ENCODE peak calls at places on chromosomes 1 and 21, in ten cellular contexts. V is glomerular endothelial cell; Q is NCI-H2029 treated with DMSO at 0.1 percent for 48 hours; U is activated T-helper 1 cell treated with anti-CD3 and anti-CD28 coated beads, Interleukin-12 subunit alpha, Interleukin-12 subunit beta, Interleukin-2, Interleukin-4 antibody, amounts not matched to agents 30 ng/mL and 10 ng/mL and 1 ng/mL, durations not matched to agents 14 hours and 24 hours and 36 hours; D is NCI-H1417; S is activated CD4-positive, alpha-beta memory T cell treated with anti-CD3 and anti-CD28 coated beads, Interleukin-2, amount 10 ng/mL, durations not matched to agents 7 days and 5 days; O is pancreas; R is CD8-positive, alpha-beta memory T cell; L is A172; W is naive thymus-derived CD4-positive, alpha-beta T cell. Y is an unnamed sample.

GRCh38 chr1:214678386-214678785 is 75.4 kb downstream of the CENPF start:
- DNase-seq in V (no peak), Q (no peak), U (no peak), D (no peak), S (no peak), O (no peak), R (no peak), L (no peak), W (no peak), Y (no peak)

GRCh38 chr21:29647353-29647781 is 292.4 kb downstream of the GRIK1 start:
- DNase-seq in V (no peak), Q (no peak), U (no peak), D (no peak), S (no peak), O (no peak), R (no peak), L (no peak), W (no peak), Y (no peak)

GRCh38 chr21:44527983-44528633 is 11.9 kb downstream of the KRTAP10-1 start:
- DNase-seq in V (no peak), Q (no peak), U (no peak), D (no peak), S (no peak), O (peak; percentile 23), R (no peak), L (no peak), W (no peak), Y (peak; percentile 2)

GRCh38 chr1:166920561-166921475 is 44.8 kb upstream of the TADA1 start:
- DNase-seq in V (no peak), Q (no peak), U (no peak), D (no peak), S (no peak), O (peak; percentile 63), R (no peak), L (no peak), W (no peak), Y (peak; percentile 75)

GRCh38 chr1:2124446-2125198 is 70.0 kb downstream of the FAAP20 start:
- DNase-seq in V (no peak), Q (no peak), U (no peak), D (no peak), S (no peak), O (peak; percentile 39), R (no peak), L (no peak), W (no peak), Y (no peak)

GRCh38 chr1:4801192-4801924 is 146.9 kb downstream of the AJAP1 start:
- DNase-seq in V (no peak), Q (no peak), U (no peak), D (no peak), S (no peak), O (no peak), R (no peak), L (no peak), W (no peak), Y (no peak)

GRCh38 chr1:210446479-210446878 is 117.8 kb downstream of the HHAT start:
- DNase-seq in V (no peak), Q (no peak), U (peak; percentile 74), D (no peak), S (peak; percentile 85), O (no peak), R (peak; percentile 37), L (peak; percentile 93), W (peak; percentile 82), Y (no peak)

GRCh38 chr21:45698493-45698947 is 55.0 kb downstream of the PCBP3 start:
- DNase-seq in V (no peak), Q (no peak), U (no peak), D (no peak), S (no peak), O (no peak), R (no peak), L (peak; percentile 67), W (no peak), Y (no peak)

GRCh38 chr1:10777749-10778574 is 18.5 kb downstream of the CASZ1 start:
- DNase-seq in V (no peak), Q (no peak), U (no peak), D (no peak), S (no peak), O (no peak), R (no peak), L (no peak), W (no peak), Y (no peak)

GRCh38 chr1:9809122-9809521 is 14.6 kb downstream of the CLSTN1 start:
- DNase-seq in V (no peak), Q (no peak), U (no peak), D (no peak), S (no peak), O (no peak), R (no peak), L (no peak), W (no peak), Y (no peak)

GRCh38 chr1:229058716-229059115 is 212.2 kb upstream of the RAB4A start:
- DNase-seq in V (no peak), Q (peak; percentile 46), U (no peak), D (peak; percentile 13), S (no peak), O (no peak), R (no peak), L (no peak), W (no peak), Y (no peak)

GRCh38 chr1:240965581-240966091 is 353.7 kb upstream of the GREM2 start:
- DNase-seq in V (no peak), Q (peak; percentile 29), U (no peak), D (peak; percentile 39), S (no peak), O (no peak), R (no peak), L (peak; percentile 40), W (no peak), Y (no peak)

GRCh38 chr1:45892068-45892785 is 88.8 kb downstream of the MAST2 start:
- DNase-seq in V (peak; percentile 89), Q (no peak), U (no peak), D (no peak), S (no peak), O (no peak), R (no peak), L (peak; percentile 86), W (no peak), Y (no peak)

GRCh38 chr1:210800301-210800700 is 333.6 kb downstream of the KCNH1 start:
- DNase-seq in V (no peak), Q (peak; percentile 90), U (no peak), D (no peak), S (no peak), O (no peak), R (no peak), L (no peak), W (no peak), Y (no peak)

GRCh38 chr21:26652891-26653290 is 79.8 kb upstream of the CYYR1 start:
- DNase-seq in V (no peak), Q (no peak), U (no peak), D (no peak), S (no peak), O (no peak), R (no peak), L (no peak), W (no peak), Y (no peak)

GRCh38 chr1:192696082-192696481 is 60.1 kb downstream of the RGS13 start:
- DNase-seq in V (no peak), Q (no peak), U (no peak), D (no peak), S (no peak), O (no peak), R (no peak), L (no peak), W (no peak), Y (no peak)

GRCh38 chr21:16213518-16213917 is 483.7 kb downstream of the USP25 start:
- DNase-seq in V (no peak), Q (no peak), U (no peak), D (no peak), S (no peak), O (no peak), R (no peak), L (no peak), W (no peak), Y (no peak)

GRCh38 chr1:215262106-215262505 is 179.6 kb downstream of the KCNK2 start:
- DNase-seq in V (no peak), Q (no peak), U (no peak), D (no peak), S (no peak), O (no peak), R (no peak), L (no peak), W (no peak), Y (no peak)

GRCh38 chr1:223203011-223203410 is 60.0 kb upstream of the TLR5 start:
- DNase-seq in V (no peak), Q (no peak), U (no peak), D (no peak), S (no peak), O (no peak), R (no peak), L (no peak), W (no peak), Y (no peak)

GRCh38 chr21:34029724-34030528 is 43.5 kb upstream of the MRPS6 start:
- DNase-seq in V (peak; percentile 44), Q (peak; percentile 42), U (peak; percentile 42), D (no peak), S (peak; percentile 63), O (no peak), R (peak; percentile 2), L (peak; percentile 88), W (peak; percentile 42), Y (peak; percentile 62)

GRCh38 chr1:221714227-221715116 is 27.4 kb downstream of the DUSP10 start:
- DNase-seq in V (no peak), Q (peak; percentile 75), U (no peak), D (no peak), S (no peak), O (peak; percentile 24), R (no peak), L (no peak), W (no peak), Y (no peak)

GRCh38 chr1:14140800-14141526 is 441.0 kb downstream of the PRDM2 start:
- DNase-seq in V (no peak), Q (peak; percentile 44), U (no peak), D (no peak), S (no peak), O (no peak), R (no peak), L (no peak), W (no peak), Y (no peak)

GRCh38 chr1:1121611-1122077 is 5.8 kb upstream of the C1orf159 start:
- DNase-seq in V (no peak), Q (no peak), U (no peak), D (peak; percentile 72), S (no peak), O (peak; percentile 79), R (no peak), L (no peak), W (no peak), Y (no peak)

GRCh38 chr1:211260161-211261107 is 1.3 kb downstream of the RCOR3 start:
- DNase-seq in V (no peak), Q (peak; percentile 60), U (peak; percentile 60), D (peak; percentile 75), S (peak; percentile 75), O (peak; percentile 92), R (peak; percentile 56), L (peak; percentile 66), W (peak; percentile 49), Y (peak; percentile 76)

GRCh38 chr1:89978763-89979162 is 16.1 kb upstream of the ZNF326 start:
- DNase-seq in V (no peak), Q (no peak), U (no peak), D (no peak), S (no peak), O (no peak), R (no peak), L (no peak), W (no peak), Y (no peak)

GRCh38 chr1:53706356-53706755 is 32.6 kb downstream of the GLIS1 start:
- DNase-seq in V (no peak), Q (no peak), U (no peak), D (no peak), S (no peak), O (no peak), R (no peak), L (no peak), W (no peak), Y (no peak)

GRCh38 chr1:248924696-248925532 is 18.9 kb downstream of the PGBD2 start:
- DNase-seq in V (no peak), Q (no peak), U (peak; percentile 34), D (peak; percentile 16), S (peak; percentile 73), O (no peak), R (peak; percentile 36), L (peak; percentile 63), W (peak; percentile 62), Y (peak; percentile 36)

GRCh38 chr1:153539395-153540093 is 1.2 kb downstream of the S100A5 start:
- DNase-seq in V (no peak), Q (peak; percentile 11), U (no peak), D (no peak), S (no peak), O (no peak), R (no peak), L (no peak), W (no peak), Y (no peak)

Y was measured in WTC11.